ENCODE peak calls at places on chromosomes 7 and 10, in eight cellular contexts. Z is left ventricle myocardium inferior; D is transverse colon; S is kidney epithelial cell; L is tibial nerve; Q is AG04450; H is CD8-positive, alpha-beta memory T cell; E is Jurkat, Clone E6-1. T is an unnamed sample.

GRCh38 chr7:6436385-6436685 is 11.4 kb downstream of the DAGLB start:
- DNase-seq in Z (no peak), Q (no peak), D (no peak), S (no peak), H (no peak), L (no peak), E (no peak), T (no peak)

GRCh38 chr10:70932415-70933196 is 44.2 kb upstream of the PCBD1 start:
- DNase-seq in E (no peak), L (no peak), D (peak; percentile 19), S (no peak), Z (no peak), H (no peak), Q (no peak), T (peak; percentile 64)

GRCh38 chr7:71096341-71096740 is 35.6 kb upstream of the GALNT17 start:
- DNase-seq in H (no peak), Q (no peak), L (no peak), Z (no peak), D (no peak), S (no peak), E (no peak), T (no peak)

GRCh38 chr7:102125127-102125561 is 161.5 kb upstream of the SH2B2 start:
- DNase-seq in E (no peak), D (peak; percentile 29), L (peak; percentile 60), H (no peak), Q (peak; percentile 53), Z (peak; percentile 52), S (peak; percentile 75), T (peak; percentile 32)

GRCh38 chr10:99720387-99720786 is 11.5 kb downstream of the COX15 start:
- DNase-seq in Z (no peak), S (no peak), D (no peak), H (no peak), L (no peak), Q (no peak), E (no peak), T (no peak)

GRCh38 chr10:11154333-11154732 is 136.7 kb downstream of the CELF2 start:
- DNase-seq in Q (no peak), H (no peak), Z (no peak), E (no peak), S (no peak), L (no peak), D (no peak), T (no peak)

GRCh38 chr10:85565381-85565780 is 801.2 kb downstream of the GRID1 start:
- DNase-seq in D (no peak), E (no peak), Z (no peak), Q (no peak), L (no peak), H (no peak), S (no peak), T (no peak)

GRCh38 chr10:634256-634655 is 55.2 kb downstream of the DIP2C start:
- DNase-seq in D (no peak), Q (no peak), H (no peak), E (no peak), S (no peak), L (no peak), Z (no peak), T (no peak)

DNA sequence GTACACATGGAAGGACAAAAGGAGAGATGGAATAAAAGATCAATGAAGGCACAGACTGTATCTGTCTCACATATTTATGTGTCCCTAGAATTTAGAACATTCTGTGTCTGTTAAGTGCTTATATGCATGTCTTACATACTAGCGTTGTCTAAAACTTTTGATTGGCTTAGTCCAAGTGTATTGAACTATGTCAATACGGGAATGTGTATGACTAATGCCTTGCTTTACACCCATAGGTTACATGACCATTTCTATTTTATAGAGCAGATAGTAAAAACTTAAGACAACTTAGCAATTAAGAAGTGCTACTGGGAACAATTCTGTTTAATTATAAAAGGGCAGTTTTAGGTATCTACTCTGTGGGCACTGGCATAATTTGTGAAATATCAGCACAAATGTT is 140.4 kb downstream of the PLXDC2 start:
- DNase-seq in E (no peak), D (no peak), Q (no peak), Z (no peak), H (no peak), S (no peak), L (no peak), T (no peak)
- H3K4me3 ChIP-seq in E (no peak overlapping the region), D (no peak overlapping the region), Q (no peak overlapping the region), Z (no peak overlapping the region), H (no peak overlapping the region), S (no peak overlapping the region), L (no peak overlapping the region), T (no peak overlapping the region)

GRCh38 chr7:142788303-142789286 is 17.8 kb downstream of the PRSS2 start:
- DNase-seq in E (no peak), H (no peak), Q (no peak), Z (no peak), L (no peak), D (no peak), S (no peak), T (peak; percentile 31)
- H3K4me3 ChIP-seq in E (peak overlapping the region; percentile 97), H (peak overlapping the region; percentile 89), Q (no peak overlapping the region), Z (no peak overlapping the region), L (no peak overlapping the region), D (no peak overlapping the region), S (no peak overlapping the region), T (no peak overlapping the region)

GRCh38 chr10:61751599-61751998 is 88.9 kb downstream of the CABCOCO1 start:
- DNase-seq in L (no peak), D (no peak), Q (no peak), E (no peak), S (no peak), Z (no peak), H (no peak), T (no peak)
- H3K4me3 ChIP-seq in L (no peak overlapping the region), D (no peak overlapping the region), Q (no peak overlapping the region), E (peak overlapping the region; percentile 17), S (no peak overlapping the region), Z (no peak overlapping the region), H (no peak overlapping the region), T (no peak overlapping the region)

GRCh38 chr7:122407195-122407594 is 102.6 kb upstream of the FEZF1 start:
- DNase-seq in H (no peak), Z (no peak), E (no peak), D (no peak), Q (no peak), S (no peak), L (no peak), T (no peak)

GRCh38 chr7:122403113-122403512 is 98.6 kb upstream of the FEZF1 start:
- DNase-seq in L (no peak), H (no peak), D (no peak), S (no peak), Z (no peak), E (no peak), Q (no peak), T (no peak)

GRCh38 chr7:122397381-122397780 is 92.8 kb upstream of the FEZF1 start:
- DNase-seq in S (no peak), D (no peak), H (no peak), Z (no peak), E (no peak), L (no peak), Q (no peak), T (no peak)

GRCh38 chr7:122402235-122402634 is 97.7 kb upstream of the FEZF1 start:
- DNase-seq in D (no peak), E (no peak), Z (no peak), Q (no peak), S (no peak), H (no peak), L (no peak), T (no peak)
- H3K4me3 ChIP-seq in D (no peak overlapping the region), E (no peak overlapping the region), Z (no peak overlapping the region), Q (no peak overlapping the region), S (no peak overlapping the region), H (no peak overlapping the region), L (no peak overlapping the region), T (no peak overlapping the region)

GRCh38 chr10:56622335-56622973 is 261.4 kb upstream of the ZWINT start:
- DNase-seq in H (no peak), S (no peak), Q (no peak), D (no peak), L (no peak), Z (no peak), E (no peak), T (no peak)
- H3K4me3 ChIP-seq in H (no peak overlapping the region), S (no peak overlapping the region), Q (no peak overlapping the region), D (no peak overlapping the region), L (peak overlapping the region; percentile 21), Z (peak overlapping the region; percentile 48), E (peak overlapping the region; percentile 5), T (no peak overlapping the region)

GRCh38 chr7:45028138-45028919 is 28.3 kb downstream of the CCM2 start:
- DNase-seq in D (no peak), E (no peak), H (no peak), Q (no peak), S (no peak), L (no peak), Z (no peak), T (no peak)

GRCh38 chr7:45026984-45027773 is 27.2 kb downstream of the CCM2 start:
- DNase-seq in S (no peak), D (no peak), L (no peak), H (no peak), E (peak; percentile 84), Q (peak; percentile 23), Z (no peak), T (no peak)

GRCh38 chr7:45027774-45028114 is 27.7 kb downstream of the CCM2 start:
- DNase-seq in E (no peak), S (no peak), Z (no peak), H (no peak), Q (no peak), L (no peak), D (no peak), T (no peak)

GRCh38 chr7:45024126-45024744 is 24.2 kb downstream of the CCM2 start:
- DNase-seq in E (no peak), S (no peak), Z (no peak), D (no peak), Q (no peak), H (no peak), L (no peak), T (no peak)

DNA sequence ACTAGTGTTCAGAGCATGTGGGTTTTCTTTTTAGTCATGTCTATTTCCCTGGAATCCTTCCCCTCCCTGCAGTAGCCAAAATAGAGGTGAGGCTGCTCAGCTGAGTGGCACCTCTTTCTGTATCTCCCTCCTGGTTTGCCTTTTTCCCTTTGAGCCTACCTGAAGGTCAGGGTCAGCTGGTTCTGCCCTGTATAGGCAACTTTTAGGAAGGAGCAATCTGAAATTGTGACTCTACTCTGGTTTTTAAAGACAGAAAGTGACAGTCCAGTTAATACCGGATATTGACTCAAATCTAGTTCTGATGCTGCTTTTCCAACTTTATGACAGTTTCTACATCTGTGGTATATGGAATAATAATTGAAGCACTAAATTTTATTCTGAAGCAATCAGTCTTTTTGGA is 26.0 kb downstream of the CCM2 start:
- DNase-seq in H (no peak), Q (no peak), L (no peak), E (no peak), Z (no peak), S (no peak), D (no peak), T (no peak)
- H3K4me3 ChIP-seq in H (peak overlapping the region; percentile 3), Q (no peak overlapping the region), L (no peak overlapping the region), E (no peak overlapping the region), Z (no peak overlapping the region), S (no peak overlapping the region), D (no peak overlapping the region), T (no peak overlapping the region)

T was measured in testis.